ENCODE peak calls at places on chromosome 10, in four cellular contexts. One of them, this sample, is unnamed.

GRCh38 chr10:69123306-69123746 is 652 bp upstream of the VPS26A start:
- DNase-seq in DMS 273 treated with DMSO at 0.1 percent for 48 hours: no peak
- DNase-seq in activated CD4-positive, alpha-beta T cell treated with anti-CD3 and anti-CD28 coated beads, Interleukin-2, amount 50 U/mL, for 24 hours: no peak
- DNase-seq in naive B cell: no peak
- DNase-seq in this sample: no peak

GRCh38 chr10:103542764-103543616 is 49.5 kb downstream of the NEURL1 start:
- DNase-seq in DMS 273 treated with DMSO at 0.1 percent for 48 hours: peak; percentile 53
- DNase-seq in activated CD4-positive, alpha-beta T cell treated with anti-CD3 and anti-CD28 coated beads, Interleukin-2, amount 50 U/mL, for 24 hours: no peak
- DNase-seq in naive B cell: no peak
- DNase-seq in this sample: peak; percentile 59

GRCh38 chr10:61188691-61189090 is 244.7 kb upstream of the RHOBTB1 start:
- DNase-seq in DMS 273 treated with DMSO at 0.1 percent for 48 hours: no peak
- DNase-seq in activated CD4-positive, alpha-beta T cell treated with anti-CD3 and anti-CD28 coated beads, Interleukin-2, amount 50 U/mL, for 24 hours: no peak
- DNase-seq in naive B cell: no peak
- DNase-seq in this sample: no peak

GRCh38 chr10:122082616-122083477 is 93.9 kb downstream of the TACC2 start:
- DNase-seq in DMS 273 treated with DMSO at 0.1 percent for 48 hours: no peak
- DNase-seq in activated CD4-positive, alpha-beta T cell treated with anti-CD3 and anti-CD28 coated beads, Interleukin-2, amount 50 U/mL, for 24 hours: no peak
- DNase-seq in naive B cell: no peak
- DNase-seq in this sample: no peak

GRCh38 chr10:95279042-95279820 is 11.6 kb downstream of the PDLIM1 start:
- DNase-seq in DMS 273 treated with DMSO at 0.1 percent for 48 hours: no peak
- DNase-seq in activated CD4-positive, alpha-beta T cell treated with anti-CD3 and anti-CD28 coated beads, Interleukin-2, amount 50 U/mL, for 24 hours: no peak
- DNase-seq in naive B cell: no peak
- DNase-seq in this sample: no peak

GRCh38 chr10:86100581-86101061 is 266.0 kb downstream of the GRID1 start:
- DNase-seq in DMS 273 treated with DMSO at 0.1 percent for 48 hours: no peak
- DNase-seq in activated CD4-positive, alpha-beta T cell treated with anti-CD3 and anti-CD28 coated beads, Interleukin-2, amount 50 U/mL, for 24 hours: no peak
- DNase-seq in naive B cell: no peak
- DNase-seq in this sample: peak; percentile 36

GRCh38 chr10:44924261-44925040 is 13.3 kb downstream of the TMEM72 start:
- DNase-seq in DMS 273 treated with DMSO at 0.1 percent for 48 hours: no peak
- DNase-seq in activated CD4-positive, alpha-beta T cell treated with anti-CD3 and anti-CD28 coated beads, Interleukin-2, amount 50 U/mL, for 24 hours: no peak
- DNase-seq in naive B cell: no peak
- DNase-seq in this sample: no peak

GRCh38 chr10:21724695-21725371 is 190.8 kb downstream of the MLLT10 start:
- DNase-seq in DMS 273 treated with DMSO at 0.1 percent for 48 hours: peak; percentile 95
- DNase-seq in activated CD4-positive, alpha-beta T cell treated with anti-CD3 and anti-CD28 coated beads, Interleukin-2, amount 50 U/mL, for 24 hours: peak; percentile 15
- DNase-seq in naive B cell: no peak
- DNase-seq in this sample: peak; percentile 35

GRCh38 chr10:80908596-80908995 is 370.9 kb downstream of the SH2D4B start:
- DNase-seq in DMS 273 treated with DMSO at 0.1 percent for 48 hours: no peak
- DNase-seq in activated CD4-positive, alpha-beta T cell treated with anti-CD3 and anti-CD28 coated beads, Interleukin-2, amount 50 U/mL, for 24 hours: no peak
- DNase-seq in naive B cell: no peak
- DNase-seq in this sample: no peak

GRCh38 chr10:6600224-6600987 is 20.3 kb upstream of the PRKCQ start:
- DNase-seq in DMS 273 treated with DMSO at 0.1 percent for 48 hours: no peak
- DNase-seq in activated CD4-positive, alpha-beta T cell treated with anti-CD3 and anti-CD28 coated beads, Interleukin-2, amount 50 U/mL, for 24 hours: no peak
- DNase-seq in naive B cell: no peak
- DNase-seq in this sample: no peak

GRCh38 chr10:14056545-14057332 is 274.0 kb downstream of the FRMD4A start:
- DNase-seq in DMS 273 treated with DMSO at 0.1 percent for 48 hours: no peak
- DNase-seq in activated CD4-positive, alpha-beta T cell treated with anti-CD3 and anti-CD28 coated beads, Interleukin-2, amount 50 U/mL, for 24 hours: no peak
- DNase-seq in naive B cell: no peak
- DNase-seq in this sample: no peak

GRCh38 chr10:13820119-13820518 is 233.4 kb downstream of the PRPF18 start:
- DNase-seq in DMS 273 treated with DMSO at 0.1 percent for 48 hours: no peak
- DNase-seq in activated CD4-positive, alpha-beta T cell treated with anti-CD3 and anti-CD28 coated beads, Interleukin-2, amount 50 U/mL, for 24 hours: no peak
- DNase-seq in naive B cell: no peak
- DNase-seq in this sample: no peak

GRCh38 chr10:80709879-80710278 is 172.2 kb downstream of the SH2D4B start:
- DNase-seq in DMS 273 treated with DMSO at 0.1 percent for 48 hours: peak; percentile 76
- DNase-seq in activated CD4-positive, alpha-beta T cell treated with anti-CD3 and anti-CD28 coated beads, Interleukin-2, amount 50 U/mL, for 24 hours: no peak
- DNase-seq in naive B cell: no peak
- DNase-seq in this sample: no peak

GRCh38 chr10:13627459-13628310 is 40.9 kb downstream of the PRPF18 start:
- DNase-seq in DMS 273 treated with DMSO at 0.1 percent for 48 hours: no peak
- DNase-seq in activated CD4-positive, alpha-beta T cell treated with anti-CD3 and anti-CD28 coated beads, Interleukin-2, amount 50 U/mL, for 24 hours: no peak
- DNase-seq in naive B cell: no peak
- DNase-seq in this sample: no peak